ENCODE peak calls at places on chromosomes 11 and 22, in nine cellular contexts. F, D, A, J, T, U, K, R and B are unnamed samples.

GRCh38 chr22:26783886-26784285 is 126.5 kb downstream of the MIAT start:
- DNase-seq in F (no peak), D (no peak), A (no peak), J (no peak), T (no peak), U (no peak), K (no peak), R (no peak), B (no peak)

GRCh38 chr22:45427114-45427513 is 13.6 kb downstream of the RIBC2 start:
- DNase-seq in F (no peak), D (no peak), A (no peak), J (no peak), T (no peak), U (no peak), K (no peak), R (no peak), B (no peak)

GRCh38 chr11:87878373-87878779 is 296.9 kb downstream of the RAB38 start:
- DNase-seq in F (no peak), D (no peak), A (no peak), J (no peak), T (peak), U (no peak), K (peak), R (peak), B (no peak)

GRCh38 chr22:19799322-19800190 is 39.0 kb downstream of the TBX1 start:
- DNase-seq in F (no peak), D (peak), A (no peak), J (no peak), T (no peak), U (no peak), K (no peak), R (no peak), B (no peak)

GRCh38 chr11:82733444-82734119 is at the start of gene FAM181B:
- DNase-seq in F (peak), D (no peak), A (peak), J (no peak), T (peak), U (no peak), K (peak), R (peak), B (peak)

GRCh38 chr22:20184501-20185145 is 33.8 kb upstream of the CCDC188 start:
- DNase-seq in F (no peak), D (no peak), A (no peak), J (no peak), T (no peak), U (no peak), K (no peak), R (no peak), B (no peak)

GRCh38 chr22:50610041-50610451 is 9.5 kb downstream of the MAPK8IP2 start:
- DNase-seq in F (no peak), D (no peak), A (no peak), J (no peak), T (no peak), U (no peak), K (no peak), R (no peak), B (no peak)

GRCh38 chr22:45187891-45188290 is 24.2 kb downstream of the NUP50 start:
- DNase-seq in F (no peak), D (no peak), A (no peak), J (no peak), T (no peak), U (no peak), K (no peak), R (no peak), B (no peak)

GRCh38 chr11:16897460-16898061 is 116.7 kb downstream of the PLEKHA7 start:
- DNase-seq in F (no peak), D (no peak), A (peak), J (no peak), T (no peak), U (no peak), K (no peak), R (no peak), B (no peak)

GRCh38 chr11:95375451-95375850 is 144.4 kb upstream of the SESN3 start:
- DNase-seq in F (no peak), D (no peak), A (no peak), J (no peak), T (no peak), U (no peak), K (no peak), R (no peak), B (no peak)

GRCh38 chr11:8810331-8811301 is 100.4 kb upstream of the AKIP1 start:
- DNase-seq in F (no peak), D (peak), A (peak), J (no peak), T (peak), U (no peak), K (peak), R (peak), B (peak)

GRCh38 chr11:65502852-65503603 is 4.2 kb downstream of the MALAT1 start:
- DNase-seq in F (no peak), D (no peak), A (no peak), J (no peak), T (no peak), U (no peak), K (no peak), R (peak), B (no peak)

GRCh38 chr11:36292311-36292722 is 3.1 kb upstream of the COMMD9 start:
- DNase-seq in F (no peak), D (no peak), A (peak), J (no peak), T (no peak), U (no peak), K (no peak), R (peak), B (no peak)

GRCh38 chr11:63915961-63916836 is 765 bp downstream of the RCOR2 start:
- DNase-seq in F (peak), D (peak), A (peak), J (no peak), T (peak), U (peak), K (peak), R (peak), B (no peak)

GRCh38 chr22:27780161-27780575 is 21.4 kb downstream of the MN1 start:
- DNase-seq in F (no peak), D (no peak), A (no peak), J (no peak), T (no peak), U (no peak), K (no peak), R (no peak), B (no peak)

GRCh38 chr11:10770626-10771254 is 19.7 kb downstream of the CTR9 start:
- DNase-seq in F (no peak), D (peak), A (peak), J (no peak), T (peak), U (no peak), K (peak), R (peak), B (no peak)

GRCh38 chr22:30822216-30823014 is 127.7 kb downstream of the OSBP2 start:
- DNase-seq in F (no peak), D (no peak), A (no peak), J (no peak), T (no peak), U (no peak), K (peak), R (no peak), B (no peak)

GRCh38 chr11:68051191-68052136 is 12.6 kb downstream of the TCIRG1 start:
- DNase-seq in F (no peak), D (no peak), A (no peak), J (no peak), T (no peak), U (no peak), K (no peak), R (no peak), B (no peak)

GRCh38 chr11:123601136-123601535 is 53.3 kb downstream of the SCN3B start:
- DNase-seq in F (no peak), D (no peak), A (no peak), J (no peak), T (no peak), U (no peak), K (no peak), R (no peak), B (no peak)

GRCh38 chr11:78645226-78646202 is 70.8 kb upstream of the NARS2 start:
- DNase-seq in F (peak), D (peak), A (peak), J (peak), T (peak), U (peak), K (peak), R (peak), B (peak)

GRCh38 chr11:126318642-126319373 is 14.9 kb downstream of the DCPS start:
- DNase-seq in F (no peak), D (no peak), A (no peak), J (no peak), T (no peak), U (peak), K (no peak), R (peak), B (no peak)

GRCh38 chr11:58028687-58029411 is 1.9 kb upstream of the OR6Q1 start:
- DNase-seq in F (no peak), D (no peak), A (no peak), J (no peak), T (no peak), U (no peak), K (no peak), R (no peak), B (no peak)

GRCh38 chr11:30990625-30991348 is 378.8 kb downstream of the DCDC1 start:
- DNase-seq in F (no peak), D (no peak), A (peak), J (no peak), T (no peak), U (no peak), K (no peak), R (no peak), B (no peak)

GRCh38 chr11:57100638-57101312 is 81.0 kb upstream of the LRRC55 start:
- DNase-seq in F (no peak), D (no peak), A (no peak), J (no peak), T (no peak), U (no peak), K (no peak), R (no peak), B (no peak)

GRCh38 chr11:44760917-44761545 is 34.3 kb downstream of the TSPAN18 start:
- DNase-seq in F (no peak), D (peak), A (no peak), J (no peak), T (peak), U (no peak), K (no peak), R (peak), B (peak)

GRCh38 chr22:33271390-33272161 is 213.4 kb upstream of the SYN3 start:
- DNase-seq in F (no peak), D (peak), A (no peak), J (no peak), T (no peak), U (no peak), K (no peak), R (no peak), B (no peak)

GRCh38 chr11:114215428-114215827 is 80.8 kb upstream of the NNMT start:
- DNase-seq in F (no peak), D (no peak), A (no peak), J (no peak), T (no peak), U (no peak), K (no peak), R (no peak), B (no peak)

GRCh38 chr11:120343429-120343828 is 7.2 kb downstream of the ARHGEF12 start:
- DNase-seq in F (no peak), D (no peak), A (no peak), J (no peak), T (no peak), U (no peak), K (no peak), R (no peak), B (no peak)

GRCh38 chr11:2459796-2460531 is 15.2 kb downstream of the KCNQ1 start:
- DNase-seq in F (no peak), D (no peak), A (no peak), J (no peak), T (peak), U (no peak), K (no peak), R (no peak), B (no peak)

GRCh38 chr11:70146895-70147520 is 56.1 kb upstream of the FADD start:
- DNase-seq in F (no peak), D (no peak), A (no peak), J (no peak), T (no peak), U (no peak), K (no peak), R (no peak), B (no peak)